ENCODE peak calls at places on chromosomes 6 and 20, in five cellular contexts. C is mucosa of descending colon, H is tibial artery, A is AG04449, J is NB4. B is an unnamed sample.

GRCh38 chr6:128554302-128554701 is 33.9 kb upstream of the PTPRK start:
- DNase-seq in A (no peak), H (no peak), C (no peak), J (peak; percentile 4), B (no peak)

GRCh38 chr20:7971536-7972285 is 31.5 kb upstream of the HAO1 start:
- DNase-seq in A (no peak), J (no peak), C (no peak), H (no peak), B (no peak)

GRCh38 chr20:39264506-39265172 is 302.5 kb downstream of the DHX35 start:
- DNase-seq in H (no peak), J (peak; percentile 66), A (peak; percentile 19), C (peak; percentile 54), B (peak; percentile 82)

GRCh38 chr6:18047406-18047805 is 60.0 kb upstream of the KIF13A start:
- DNase-seq in H (no peak), C (peak; percentile 49), A (peak; percentile 10), J (no peak), B (no peak)

GRCh38 chr6:109714156-109714555 is 23.1 kb downstream of the FIG4 start:
- DNase-seq in A (no peak), C (no peak), J (no peak), H (no peak), B (no peak)

GRCh38 chr20:60266184-60266823 is 308.1 kb downstream of the CDH26 start:
- DNase-seq in H (no peak), A (no peak), C (no peak), J (no peak), B (no peak)

GRCh38 chr6:129317931-129318820 is 391.8 kb downstream of the ARHGAP18 start:
- DNase-seq in A (no peak), J (no peak), H (no peak), C (peak; percentile 33), B (no peak)

GRCh38 chr6:5012531-5012930 is 8.7 kb upstream of the RPP40 start:
- DNase-seq in A (no peak), J (peak; percentile 24), C (no peak), H (no peak), B (no peak)

GRCh38 chr20:41998539-41999341 is 380.6 kb upstream of the CHD6 start:
- DNase-seq in A (no peak), J (no peak), H (no peak), C (no peak), B (no peak)

GRCh38 chr6:79536615-79536968 is 638 bp downstream of the LCA5 start:
- DNase-seq in J (no peak), A (no peak), C (peak; percentile 35), H (peak; percentile 69), B (peak; percentile 78)

GRCh38 chr6:38697846-38698245 is 5.1 kb downstream of the GLO1 start:
- DNase-seq in J (no peak), A (no peak), H (no peak), C (no peak), B (no peak)

GRCh38 chr20:63772781-63773520 is 33.4 kb downstream of the SLC2A4RG start:
- DNase-seq in A (no peak), C (peak; percentile 33), J (peak; percentile 86), H (no peak), B (no peak)

B was measured in sigmoid colon.